ENCODE peak calls at places on chromosomes 12 and 14, in ten cellular contexts. Y, A, C, R, Z, M, I, J, S and X are unnamed samples.

GRCh38 chr12:8822298-8822697 is at the start of gene A2ML1:
- DNase-seq in Y (no peak), A (no peak), C (no peak), R (no peak), Z (no peak), M (no peak), I (no peak), J (no peak), S (no peak), X (no peak)

GRCh38 chr14:101040538-101041442 is 137.3 kb upstream of the RTL1 start:
- DNase-seq in Y (no peak), A (peak), C (peak), R (no peak), Z (no peak), M (no peak), I (no peak), J (no peak), S (no peak), X (no peak)

GRCh38 chr14:56855891-56856461 is 45.7 kb upstream of the OTX2 start:
- DNase-seq in Y (no peak), A (peak), C (no peak), R (no peak), Z (no peak), M (no peak), I (peak), J (no peak), S (peak), X (no peak)

GRCh38 chr14:68284834-68285233 is 465.3 kb downstream of the RAD51B start:
- DNase-seq in Y (no peak), A (no peak), C (no peak), R (no peak), Z (no peak), M (no peak), I (no peak), J (peak), S (no peak), X (no peak)

GRCh38 chr12:113939867-113940266 is 26.3 kb downstream of the RBM19 start:
- DNase-seq in Y (no peak), A (no peak), C (no peak), R (no peak), Z (no peak), M (no peak), I (no peak), J (no peak), S (no peak), X (no peak)

GRCh38 chr12:19130224-19131019 is 889 bp downstream of the PLEKHA5 start:
- DNase-seq in Y (peak), A (peak), C (peak), R (no peak), Z (peak), M (peak), I (peak), J (peak), S (peak), X (peak)

GRCh38 chr14:35506927-35507326 is 27.0 kb upstream of the INSM2 start:
- DNase-seq in Y (no peak), A (no peak), C (no peak), R (no peak), Z (no peak), M (no peak), I (no peak), J (no peak), S (no peak), X (peak)

GRCh38 chr12:26678697-26679660 is 154.0 kb downstream of the ITPR2 start:
- DNase-seq in Y (no peak), A (no peak), C (no peak), R (no peak), Z (no peak), M (no peak), I (no peak), J (no peak), S (peak), X (peak)

GRCh38 chr12:2138871-2139308 is 86.1 kb downstream of the CACNA1C start:
- DNase-seq in Y (no peak), A (no peak), C (no peak), R (no peak), Z (no peak), M (no peak), I (no peak), J (no peak), S (no peak), X (no peak)

GRCh38 chr12:23753627-23754358 is 195.7 kb downstream of the SOX5 start:
- DNase-seq in Y (no peak), A (no peak), C (no peak), R (no peak), Z (no peak), M (no peak), I (no peak), J (no peak), S (peak), X (no peak)

GRCh38 chr12:64491718-64492117 is 39.8 kb downstream of the TBK1 start:
- DNase-seq in Y (no peak), A (no peak), C (no peak), R (no peak), Z (no peak), M (no peak), I (no peak), J (no peak), S (no peak), X (no peak)

GRCh38 chr14:97688626-97689336 is 891.6 kb downstream of the VRK1 start:
- DNase-seq in Y (no peak), A (no peak), C (no peak), R (no peak), Z (no peak), M (no peak), I (no peak), J (no peak), S (no peak), X (no peak)

GRCh38 chr14:64539186-64539552 is 1.4 kb upstream of the HSPA2 start:
- DNase-seq in Y (no peak), A (peak), C (no peak), R (no peak), Z (no peak), M (no peak), I (no peak), J (no peak), S (no peak), X (no peak)

GRCh38 chr12:63066782-63067181 is 84.2 kb downstream of the AVPR1A start:
- DNase-seq in Y (no peak), A (peak), C (no peak), R (no peak), Z (no peak), M (no peak), I (no peak), J (no peak), S (peak), X (no peak)

GRCh38 chr12:70467908-70468733 is 102.0 kb downstream of the KCNMB4 start:
- DNase-seq in Y (no peak), A (no peak), C (no peak), R (no peak), Z (no peak), M (no peak), I (no peak), J (no peak), S (no peak), X (peak)

GRCh38 chr12:110821917-110822316 is 24.9 kb upstream of the CCDC63 start:
- DNase-seq in Y (no peak), A (no peak), C (no peak), R (no peak), Z (no peak), M (no peak), I (no peak), J (no peak), S (no peak), X (no peak)